ENCODE peak calls at places on chromosome 20, in ten cellular contexts. B is transverse colon, Q is thyroid gland, C is uterus, W is osteocyte, S is HFFc6, A is left lung, H is mucosa of descending colon, N is GM20000, I is fibroblast of villous mesenchyme. V is an unnamed sample.
A peak's percentile ranks its signal among the peaks of the same experiment; 100 is the strongest.

GRCh38 chr20:31698803-31699718 is 23.6 kb downstream of the BCL2L1 start:
- DNase-seq in B (peak; percentile 67), Q (peak; percentile 69), C (peak; percentile 25), W (no peak), S (peak; percentile 90), A (no peak), H (no peak), N (peak; percentile 70), I (peak; percentile 97), V (peak; percentile 88)

GRCh38 chr20:10790013-10790412 is 116.2 kb upstream of the JAG1 start:
- DNase-seq in B (no peak), Q (no peak), C (no peak), W (no peak), S (no peak), A (no peak), H (no peak), N (no peak), I (no peak), V (no peak)

GRCh38 chr20:32155017-32155965 is 45.8 kb downstream of the TM9SF4 start:
- DNase-seq in B (peak; percentile 67), Q (peak; percentile 77), C (peak; percentile 68), W (no peak), S (peak; percentile 42), A (peak; percentile 95), H (peak; percentile 64), N (peak; percentile 49), I (peak; percentile 71), V (peak; percentile 84)

GRCh38 chr20:63248835-63249591 is 5.2 kb downstream of the NKAIN4 start:
- DNase-seq in B (no peak), Q (peak; percentile 80), C (no peak), W (no peak), S (no peak), A (no peak), H (no peak), N (no peak), I (no peak), V (no peak)

GRCh38 chr20:50284811-50285375 is 94.3 kb downstream of the CEBPB start:
- DNase-seq in B (no peak), Q (no peak), C (peak; percentile 82), W (no peak), S (no peak), A (peak; percentile 69), H (peak; percentile 33), N (no peak), I (peak; percentile 56), V (peak; percentile 89)

GRCh38 chr20:14449323-14449722 is 111.9 kb upstream of the FLRT3 start:
- DNase-seq in B (no peak), Q (no peak), C (no peak), W (no peak), S (no peak), A (no peak), H (no peak), N (no peak), I (no peak), V (no peak)

GRCh38 chr20:49578436-49578835 is 10.5 kb upstream of the PTGIS start:
- DNase-seq in B (no peak), Q (no peak), C (peak; percentile 11), W (no peak), S (no peak), A (no peak), H (no peak), N (no peak), I (no peak), V (no peak)

GRCh38 chr20:56630086-56630493 is 984 bp downstream of the TFAP2C start:
- DNase-seq in B (peak; percentile 64), Q (peak; percentile 81), C (no peak), W (peak; percentile 94), S (peak; percentile 78), A (peak; percentile 87), H (peak; percentile 74), N (peak; percentile 64), I (peak; percentile 72), V (peak; percentile 94)

GRCh38 chr20:23640018-23640872 is 2.5 kb upstream of the CST3 start:
- DNase-seq in B (no peak), Q (no peak), C (no peak), W (peak; percentile 75), S (no peak), A (no peak), H (no peak), N (no peak), I (no peak), V (no peak)

GRCh38 chr20:23643665-23644064 is 5.9 kb upstream of the CST3 start:
- DNase-seq in B (no peak), Q (no peak), C (no peak), W (no peak), S (no peak), A (no peak), H (no peak), N (no peak), I (no peak), V (no peak)

GRCh38 chr20:23644159-23644558 is 6.4 kb upstream of the CST3 start:
- DNase-seq in B (no peak), Q (no peak), C (no peak), W (no peak), S (no peak), A (no peak), H (no peak), N (no peak), I (no peak), V (no peak)

GRCh38 chr20:23640873-23641667 is 3.3 kb upstream of the CST3 start:
- DNase-seq in B (no peak), Q (no peak), C (no peak), W (no peak), S (no peak), A (no peak), H (no peak), N (no peak), I (no peak), V (no peak)

DNA sequence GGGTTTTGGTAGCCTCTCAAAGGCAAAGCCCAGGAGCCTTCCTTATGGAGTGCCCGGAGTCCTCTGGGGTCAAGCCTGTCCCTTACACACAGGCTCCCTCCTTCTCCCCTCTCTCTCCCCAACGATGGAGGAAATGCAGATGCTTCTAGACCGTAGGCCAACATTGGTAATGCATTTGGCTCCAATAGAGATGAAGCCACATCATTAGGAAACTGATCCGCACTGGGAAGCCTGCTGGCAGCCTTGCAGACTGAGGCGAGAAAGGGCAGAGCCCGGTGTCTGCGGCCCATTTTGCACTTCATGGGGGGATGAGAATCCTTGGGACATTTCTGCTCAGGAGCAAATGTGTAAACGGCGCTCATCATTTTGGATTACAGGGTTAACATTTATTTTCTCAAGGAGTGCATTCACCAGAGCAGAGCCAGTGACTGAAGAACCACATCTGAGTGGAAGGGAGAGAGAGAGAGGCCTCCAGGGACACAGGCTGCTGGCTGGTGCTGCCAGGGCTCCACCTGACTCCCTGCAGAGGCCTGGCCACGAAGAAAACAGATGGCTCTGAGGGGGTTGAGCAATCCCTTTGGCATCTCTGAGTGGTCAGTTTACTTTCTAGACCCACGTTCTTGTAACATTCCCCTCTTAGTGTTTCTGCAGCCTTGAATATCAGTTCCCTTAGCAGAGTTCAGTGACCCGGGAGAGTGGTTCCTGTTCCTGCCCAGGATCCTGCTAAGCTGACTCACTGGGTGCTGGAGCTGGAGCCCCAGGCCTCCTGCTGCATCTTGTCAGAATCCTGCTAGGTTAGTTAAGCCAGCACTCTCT is 4.4 kb upstream of the CST3 start:
- DNase-seq in B (no peak), Q (peak; percentile 85), C (no peak), W (peak; percentile 80), S (peak; percentile 68), A (no peak), H (no peak), N (no peak), I (peak; percentile 97), V (no peak)
- TF ChIP-seq CTCF in B (no peak), Q (no peak), C (no peak), W (no peak), S (no peak), A (no peak), H (no peak), N (no peak), I (peak; percentile 3), V (no peak)

GRCh38 chr20:37075932-37076685 is 19.7 kb downstream of the RBL1 start:
- DNase-seq in B (no peak), Q (no peak), C (no peak), W (no peak), S (no peak), A (no peak), H (no peak), N (no peak), I (peak; percentile 64), V (no peak)

GRCh38 chr20:37077009-37077408 is 18.8 kb downstream of the RBL1 start:
- DNase-seq in B (no peak), Q (no peak), C (no peak), W (peak; percentile 66), S (no peak), A (no peak), H (no peak), N (no peak), I (no peak), V (no peak)

GRCh38 chr20:37081717-37082289 is 14.0 kb downstream of the RBL1 start:
- DNase-seq in B (peak; percentile 17), Q (peak; percentile 12), C (no peak), W (peak; percentile 63), S (no peak), A (no peak), H (peak; percentile 30), N (no peak), I (no peak), V (no peak)
- TF ChIP-seq CTCF in B (peak; percentile 27), Q (no peak), C (no peak), W (peak; percentile 46), S (peak; percentile 68), A (no peak), H (no peak), N (peak; percentile 14), I (peak; percentile 60), V (no peak)

GRCh38 chr20:2402271-2402980 is 21.7 kb downstream of the TGM6 start:
- DNase-seq in B (no peak), Q (no peak), C (no peak), W (peak; percentile 23), S (peak; percentile 68), A (no peak), H (no peak), N (no peak), I (peak; percentile 50), V (no peak)
- TF ChIP-seq CTCF in B (no peak), Q (no peak), C (no peak), W (peak; percentile 25), S (peak; percentile 83), A (no peak), H (no peak), N (no peak), I (peak; percentile 48), V (no peak)

GRCh38 chr20:61991476-61991875 is 74.2 kb downstream of the TAF4 start:
- DNase-seq in B (no peak), Q (no peak), C (no peak), W (no peak), S (no peak), A (no peak), H (no peak), N (no peak), I (no peak), V (no peak)

GRCh38 chr20:61988665-61989064 is 77.0 kb downstream of the TAF4 start:
- DNase-seq in B (no peak), Q (no peak), C (no peak), W (no peak), S (no peak), A (peak; percentile 68), H (no peak), N (no peak), I (no peak), V (no peak)

GRCh38 chr20:61990484-61990883 is 75.2 kb downstream of the TAF4 start:
- DNase-seq in B (no peak), Q (no peak), C (no peak), W (no peak), S (no peak), A (peak; percentile 57), H (no peak), N (no peak), I (no peak), V (no peak)

GRCh38 chr20:61986762-61987321 is 78.8 kb downstream of the TAF4 start:
- DNase-seq in B (no peak), Q (no peak), C (no peak), W (no peak), S (no peak), A (peak; percentile 50), H (no peak), N (no peak), I (no peak), V (no peak)

DNA sequence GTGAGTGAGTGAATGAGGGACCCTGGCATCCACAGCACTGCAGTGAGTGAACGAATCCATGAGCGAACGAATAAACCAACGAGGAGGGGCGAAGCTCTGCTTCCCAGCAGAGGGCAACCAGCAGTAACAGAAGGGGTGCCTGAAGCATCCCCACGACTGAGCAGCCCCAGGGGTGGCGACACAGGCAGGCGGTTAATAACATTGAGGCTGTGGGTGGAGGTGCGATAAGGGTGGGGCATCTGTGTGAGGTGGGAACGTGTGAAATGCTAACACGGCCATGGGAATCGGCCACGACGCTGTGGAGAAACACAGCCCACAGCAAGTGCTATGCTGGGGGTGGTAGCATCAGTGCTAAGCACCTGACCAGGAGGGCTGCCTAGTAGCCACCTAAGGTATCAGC is 75.9 kb downstream of the TAF4 start:
- DNase-seq in B (no peak), Q (no peak), C (no peak), W (no peak), S (no peak), A (peak; percentile 34), H (no peak), N (no peak), I (no peak), V (no peak)
- TF ChIP-seq CTCF in B (no peak), Q (no peak), C (no peak), W (no peak), S (no peak), A (no peak), H (no peak), N (no peak), I (no peak), V (no peak)

V was measured in lower leg skin.